ENCODE peak calls at places on chromosome 16, in four cellular contexts. D is IMR-90, B is foreskin fibroblast, P is mucosa of gallbladder. L is an unnamed sample.

GRCh38 chr16:85005278-85006069 is 5.9 kb downstream of the ZDHHC7 start:
- DNase-seq in D (peak), B (peak), P (no peak), L (no peak)

GRCh38 chr16:69311533-69312388 is 611 bp downstream of the VPS4A start:
- DNase-seq in D (no peak), B (peak), P (no peak), L (peak)

GRCh38 chr16:64094992-64095579 is 1026.8 kb downstream of the CDH11 start:
- DNase-seq in D (peak), B (peak), P (no peak), L (no peak)

GRCh38 chr16:22141746-22142145 is 20.6 kb upstream of the SDR42E2 start:
- DNase-seq in D (peak), B (peak), P (no peak), L (no peak)

GRCh38 chr16:88533381-88533831 is 36.8 kb upstream of the ZC3H18 start:
- DNase-seq in D (peak), B (peak), P (no peak), L (peak)

GRCh38 chr16:58028168-58028455 is 2.6 kb downstream of the MMP15 start:
- DNase-seq in D (no peak), B (no peak), P (no peak), L (no peak)

GRCh38 chr16:77955127-77955526 is 67.2 kb upstream of the CLEC3A start:
- DNase-seq in D (no peak), B (no peak), P (no peak), L (no peak)

GRCh38 chr16:56944954-56945839 is 13.3 kb downstream of the HERPUD1 start:
- DNase-seq in D (peak), B (peak), P (no peak), L (no peak)

GRCh38 chr16:49287572-49287971 is 5.9 kb upstream of the CBLN1 start:
- DNase-seq in D (no peak), B (no peak), P (no peak), L (no peak)

GRCh38 chr16:83365166-83365565 is 442.6 kb upstream of the HSBP1 start:
- DNase-seq in D (peak), B (peak), P (no peak), L (no peak)

GRCh38 chr16:3283525-3284447 is 495 bp downstream of the ZNF263 start:
- DNase-seq in D (no peak), B (peak), P (no peak), L (no peak)

GRCh38 chr16:50326835-50327465 is 41.8 kb downstream of the BRD7 start:
- DNase-seq in D (peak), B (peak), P (no peak), L (no peak)

GRCh38 chr16:12344577-12345343 is 368.2 kb downstream of the SNX29 start:
- DNase-seq in D (no peak), B (no peak), P (peak), L (no peak)

GRCh38 chr16:73916839-73917594 is 379.6 kb upstream of the PSMD7 start:
- DNase-seq in D (no peak), B (no peak), P (no peak), L (no peak)

GRCh38 chr16:84950906-84951305 is 60.4 kb downstream of the ZDHHC7 start:
- DNase-seq in D (no peak), B (no peak), P (no peak), L (no peak)

GRCh38 chr16:5007256-5007655 is 26.5 kb downstream of the NAGPA start:
- DNase-seq in D (no peak), B (no peak), P (no peak), L (no peak)

GRCh38 chr16:58814348-58814801 is 80.3 kb upstream of the GOT2 start:
- DNase-seq in D (peak), B (peak), P (peak), L (peak)

GRCh38 chr16:51389881-51390280 is 238.8 kb upstream of the SALL1 start:
- DNase-seq in D (no peak), B (no peak), P (no peak), L (no peak)

L was measured in thyroid gland.